ENCODE peak calls at places on chromosomes 13 and 19, in four cellular contexts. Y, O, M and J are unnamed samples.

GRCh38 chr19:44876930-44877530 is 14.0 kb upstream of the TOMM40 start:
- DNase-seq in M (no peak), O (no peak), Y (no peak), J (no peak)

GRCh38 chr13:111420113-111420876 is 99.9 kb downstream of the TEX29 start:
- DNase-seq in Y (no peak), O (no peak), M (no peak), J (no peak)

GRCh38 chr19:10013316-10013715 is at the start of gene RDH8:
- DNase-seq in M (no peak), O (no peak), Y (no peak), J (no peak)

GRCh38 chr13:90675129-90675528 is 672.4 kb upstream of the MIR17HG start:
- DNase-seq in M (no peak), Y (no peak), O (no peak), J (no peak)

GRCh38 chr13:96769874-96770273 is 224.4 kb downstream of the OXGR1 start:
- DNase-seq in O (no peak), M (no peak), Y (no peak), J (no peak)

GRCh38 chr19:20162821-20163220 is 4.2 kb upstream of the ZNF486 start:
- DNase-seq in Y (no peak), O (no peak), M (no peak), J (no peak)

GRCh38 chr13:46621133-46621532 is 68.2 kb downstream of the LRCH1 start:
- DNase-seq in M (no peak), Y (no peak), O (no peak), J (no peak)

GRCh38 chr19:10290876-10291553 is 1.3 kb downstream of the ICAM5 start:
- DNase-seq in O (no peak), M (no peak), Y (no peak), J (peak)

GRCh38 chr19:16771618-16772017 is 52.0 kb downstream of the NWD1 start:
- DNase-seq in M (peak), O (peak), Y (peak), J (peak)

GRCh38 chr13:110610955-110611595 is 4.3 kb upstream of the NAXD start:
- DNase-seq in Y (no peak), O (no peak), M (no peak), J (no peak)

GRCh38 chr13:29619995-29620394 is 24.5 kb upstream of the SLC7A1 start:
- DNase-seq in Y (no peak), O (peak), M (no peak), J (peak)

GRCh38 chr19:13163609-13164364 is 13.6 kb downstream of the IER2 start:
- DNase-seq in Y (peak), O (peak), M (peak), J (peak)

GRCh38 chr19:2488942-2489731 is 13.2 kb downstream of the GADD45B start:
- DNase-seq in O (no peak), M (no peak), Y (no peak), J (peak)

GRCh38 chr13:47835470-47836228 is 165.4 kb downstream of the SUCLA2 start:
- DNase-seq in Y (no peak), O (no peak), M (no peak), J (no peak)

GRCh38 chr13:79541426-79542049 is 60.6 kb downstream of the NDFIP2 start:
- DNase-seq in O (peak), Y (no peak), M (peak), J (peak)

GRCh38 chr13:102657630-102658029 is 37.2 kb downstream of the METTL21C start:
- DNase-seq in Y (no peak), M (no peak), O (no peak), J (no peak)

GRCh38 chr19:45265375-45265774 is 14.3 kb downstream of the MARK4 start:
- DNase-seq in Y (no peak), M (no peak), O (no peak), J (no peak)

GRCh38 chr13:97327071-97327470 is 104.9 kb downstream of the MBNL2 start:
- DNase-seq in Y (no peak), M (no peak), O (no peak), J (no peak)

GRCh38 chr13:84352946-84353345 is 470.7 kb upstream of the SLITRK1 start:
- DNase-seq in O (no peak), Y (no peak), M (no peak), J (no peak)

GRCh38 chr19:56367829-56368711 is 25.3 kb downstream of the ZNF582 start:
- DNase-seq in O (peak), Y (peak), M (peak), J (peak)

GRCh38 chr19:11269408-11269807 is 7.1 kb upstream of the DOCK6 start:
- DNase-seq in M (no peak), Y (no peak), O (peak), J (no peak)

GRCh38 chr13:67588607-67589006 is 358.5 kb upstream of the PCDH9 start:
- DNase-seq in M (no peak), O (no peak), Y (no peak), J (no peak)

GRCh38 chr13:53405616-53406015 is 377.0 kb downstream of the OLFM4 start:
- DNase-seq in Y (no peak), O (no peak), M (no peak), J (no peak)

GRCh38 chr19:32489971-32490370 is 84.4 kb downstream of the DPY19L3 start:
- DNase-seq in M (no peak), O (no peak), Y (no peak), J (peak)

GRCh38 chr13:21047591-21048282 is 13.6 kb downstream of the LATS2 start:
- DNase-seq in M (no peak), O (no peak), Y (no peak), J (peak)

GRCh38 chr19:17327654-17328516 is 6.8 kb downstream of the ANO8 start:
- DNase-seq in M (no peak), O (no peak), Y (no peak), J (no peak)

GRCh38 chr13:108981407-108981806 is 352.0 kb downstream of the MYO16 start:
- DNase-seq in M (no peak), O (no peak), Y (no peak), J (no peak)

GRCh38 chr13:39485314-39485700 is 117.7 kb downstream of the LHFPL6 start:
- DNase-seq in Y (no peak), M (no peak), O (peak), J (peak)

GRCh38 chr13:39484506-39485313 is 118.3 kb downstream of the LHFPL6 start:
- DNase-seq in O (peak), Y (no peak), M (no peak), J (peak)

GRCh38 chr13:39481493-39481892 is 121.5 kb downstream of the LHFPL6 start:
- DNase-seq in M (no peak), O (peak), Y (no peak), J (no peak)

DNA sequence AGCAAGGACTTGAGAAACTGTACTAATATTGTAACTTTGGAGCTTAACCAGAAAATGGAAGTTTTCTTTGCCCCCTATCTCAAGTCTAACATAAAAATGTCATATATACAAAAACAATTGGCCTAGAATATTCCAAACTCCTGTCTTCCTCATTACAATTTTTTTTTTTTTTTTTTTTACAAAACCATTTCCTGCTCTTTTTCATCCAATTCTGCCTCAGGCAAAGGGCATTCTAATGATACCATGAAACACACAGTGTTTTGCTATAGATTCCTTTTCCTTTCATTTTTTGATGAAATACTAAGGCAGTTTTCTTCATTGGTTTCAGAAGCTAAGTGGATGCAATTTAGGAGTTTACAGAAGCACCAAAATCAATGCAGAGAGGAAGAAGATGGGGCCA is 119.7 kb downstream of the LHFPL6 start:
- DNase-seq in Y (no peak), M (no peak), O (peak), J (peak)
- H3K4me3 ChIP-seq in Y (no peak), M (no peak), O (no peak), J (no peak)

GRCh38 chr19:36851898-36852297 is 1.2 kb downstream of the ZNF345 start:
- DNase-seq in Y (no peak), O (no peak), M (no peak), J (no peak)
- H3K4me3 ChIP-seq in Y (peak), O (peak), M (no peak), J (peak)

GRCh38 chr13:24662195-24663088 is 17.8 kb upstream of the ATP12A start:
- DNase-seq in Y (no peak), M (no peak), O (no peak), J (no peak)

GRCh38 chr13:24660023-24660806 is 20.0 kb upstream of the ATP12A start:
- DNase-seq in O (no peak), M (no peak), Y (no peak), J (no peak)

GRCh38 chr13:24659239-24659638 is 21.0 kb upstream of the ATP12A start:
- DNase-seq in O (no peak), M (no peak), Y (no peak), J (no peak)

GRCh38 chr13:24663089-24663395 is 17.2 kb upstream of the ATP12A start:
- DNase-seq in M (no peak), Y (no peak), O (no peak), J (no peak)

DNA sequence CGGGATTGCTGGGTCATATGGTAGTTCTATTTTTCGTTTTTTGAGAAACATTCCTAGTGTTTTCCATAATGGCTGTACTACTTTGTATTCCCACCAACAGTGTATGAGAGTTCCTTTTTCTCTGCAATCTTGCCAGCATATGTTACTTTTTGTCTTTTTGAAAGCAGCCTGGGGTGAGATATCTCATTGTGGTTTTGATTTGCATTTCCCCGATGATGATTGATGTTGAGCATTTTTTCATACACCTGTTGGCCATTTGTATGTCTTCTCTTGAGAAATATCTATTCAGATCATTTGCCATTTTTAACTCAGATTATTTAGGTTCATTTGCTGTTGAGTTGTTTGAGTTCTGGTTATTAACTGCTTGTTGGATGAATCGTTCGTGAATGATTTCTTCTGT is 18.5 kb upstream of the ATP12A start:
- DNase-seq in O (no peak), Y (no peak), M (no peak), J (peak)
- H3K4me3 ChIP-seq in O (no peak), Y (no peak), M (no peak), J (no peak)

GRCh38 chr19:703651-704446 is 4.9 kb upstream of the PALM start:
- DNase-seq in O (peak), M (peak), Y (peak), J (no peak)
- H3K4me3 ChIP-seq in O (peak), M (no peak), Y (peak), J (no peak)

GRCh38 chr19:51702103-51702753 is 9.1 kb downstream of the SPACA6 start:
- DNase-seq in O (peak), Y (no peak), M (peak), J (peak)

GRCh38 chr19:51703655-51704515 is 10.8 kb downstream of the SPACA6 start:
- DNase-seq in Y (peak), O (peak), M (peak), J (peak)

GRCh38 chr19:51699170-51699569 is 6.0 kb downstream of the SPACA6 start:
- DNase-seq in M (no peak), O (no peak), Y (no peak), J (no peak)

GRCh38 chr19:51702754-51703654 is 9.9 kb downstream of the SPACA6 start:
- DNase-seq in O (no peak), Y (no peak), M (peak), J (no peak)

DNA sequence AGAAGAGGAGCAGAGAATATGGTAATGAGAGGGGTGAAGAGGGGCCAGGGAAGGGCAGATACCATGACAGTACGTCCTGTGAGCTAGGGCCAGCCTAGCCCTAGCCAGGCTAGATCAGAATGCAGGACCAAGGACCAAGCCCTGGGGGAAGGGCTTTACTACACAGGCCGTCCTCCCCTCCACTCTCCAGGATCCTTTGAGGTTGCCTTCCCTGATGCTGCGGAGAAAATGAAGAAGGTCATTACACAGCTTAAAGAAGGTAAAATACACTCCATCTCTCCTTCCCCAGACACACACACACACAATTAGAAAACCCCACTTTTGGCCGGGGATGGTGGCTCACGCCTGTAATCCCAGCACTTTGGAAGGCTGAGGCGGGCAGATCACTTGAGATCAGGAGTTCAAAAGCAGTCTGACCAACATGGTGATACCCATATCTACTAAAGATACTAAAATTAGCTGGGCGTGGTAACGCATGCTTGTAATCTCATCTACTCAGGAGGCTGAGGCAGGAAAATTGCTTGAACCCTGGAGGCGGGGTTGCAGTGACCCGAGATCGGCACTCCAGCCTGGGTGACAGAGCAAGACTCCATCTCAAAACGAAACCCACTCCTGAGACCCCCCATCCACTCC is 8.5 kb downstream of the SPACA6 start:
- DNase-seq in Y (no peak), O (no peak), M (no peak), J (no peak)
- H3K4me3 ChIP-seq in Y (no peak), O (no peak), M (no peak), J (no peak)